ENCODE peak calls at places on chromosomes 7 and 10, in eight cellular contexts. L is dorsolateral prefrontal cortex, P is AG04449, M is tibial artery, I is A549, H is GM12865, U is cardiac fibroblast, A is hepatocyte. S is an unnamed sample.

GRCh38 chr7:7181519-7182155 is 707 bp upstream of the C1GALT1 start:
- DNase-seq in M (peak), H (peak), A (peak), I (peak), U (peak), P (no peak), L (no peak), S (peak)

GRCh38 chr10:70302292-70302691 is 18.5 kb upstream of the NPFFR1 start:
- DNase-seq in M (no peak), L (no peak), I (no peak), P (peak), H (no peak), U (peak), A (no peak), S (no peak)

GRCh38 chr10:17021661-17022060 is 108.0 kb downstream of the CUBN start:
- DNase-seq in I (no peak), L (no peak), A (no peak), M (no peak), U (no peak), H (no peak), P (no peak), S (no peak)

GRCh38 chr7:36781011-36781738 is 56.9 kb upstream of the AOAH start:
- DNase-seq in U (no peak), M (no peak), H (no peak), L (no peak), P (no peak), I (no peak), A (no peak), S (no peak)

GRCh38 chr7:152366662-152367061 is 69.1 kb downstream of the KMT2C start:
- DNase-seq in L (no peak), A (no peak), P (no peak), I (no peak), M (no peak), U (peak), H (no peak), S (no peak)

GRCh38 chr7:35752727-35753126 is 48.1 kb upstream of the SEPTIN7 start:
- DNase-seq in L (no peak), P (no peak), A (no peak), M (no peak), I (no peak), H (no peak), U (no peak), S (no peak)

GRCh38 chr10:119090968-119091367 is 10.4 kb upstream of the EIF3A start:
- DNase-seq in H (peak), I (no peak), U (peak), P (no peak), L (no peak), M (no peak), A (no peak), S (no peak)

GRCh38 chr10:101827919-101828600 is 9.8 kb upstream of the OGA start:
- DNase-seq in H (no peak), L (no peak), U (no peak), I (no peak), P (no peak), M (no peak), A (no peak), S (no peak)

GRCh38 chr10:14074062-14074884 is 256.5 kb downstream of the FRMD4A start:
- DNase-seq in I (peak), U (peak), L (no peak), H (no peak), M (peak), P (peak), A (peak), S (peak)

GRCh38 chr10:59360605-59361515 is 1.5 kb downstream of the FAM13C start:
- DNase-seq in H (no peak), L (no peak), U (peak), I (no peak), A (no peak), P (no peak), M (no peak), S (no peak)

GRCh38 chr10:1408656-1409358 is 328.5 kb downstream of the ADARB2 start:
- DNase-seq in U (no peak), H (no peak), I (no peak), L (no peak), P (no peak), M (peak), A (no peak), S (no peak)

GRCh38 chr7:108459922-108460551 is 3.8 kb upstream of the NRCAM start:
- DNase-seq in H (peak), I (peak), A (peak), P (no peak), L (no peak), U (peak), M (no peak), S (no peak)

GRCh38 chr7:19663816-19664531 is 44.9 kb downstream of the POLR1F start:
- DNase-seq in U (no peak), A (no peak), H (peak), I (no peak), M (no peak), P (no peak), L (no peak), S (no peak)

GRCh38 chr10:10794776-10795175 is 222.9 kb upstream of the CELF2 start:
- DNase-seq in A (no peak), M (no peak), I (no peak), P (no peak), H (no peak), U (peak), L (no peak), S (no peak)

GRCh38 chr10:96043895-96044580 is 655 bp downstream of the CCNJ start:
- DNase-seq in I (peak), U (peak), P (no peak), M (peak), L (peak), A (peak), H (peak), S (no peak)

GRCh38 chr7:23247602-23248335 is 1.2 kb downstream of the GPNMB start:
- DNase-seq in A (no peak), M (peak), I (no peak), U (peak), H (peak), P (no peak), L (no peak), S (no peak)

GRCh38 chr7:82173400-82174021 is 270.1 kb downstream of the CACNA2D1 start:
- DNase-seq in I (no peak), L (no peak), H (no peak), P (no peak), A (no peak), M (no peak), U (no peak), S (no peak)

GRCh38 chr7:93799750-93800357 is 90.7 kb downstream of the TFPI2 start:
- DNase-seq in P (no peak), U (peak), I (peak), L (no peak), M (no peak), A (peak), H (peak), S (no peak)

GRCh38 chr10:71461917-71462641 is 65.4 kb downstream of the CDH23 start:
- DNase-seq in P (no peak), H (no peak), A (no peak), M (no peak), L (no peak), I (no peak), U (no peak), S (no peak)

GRCh38 chr10:124984376-124984775 is 42.5 kb downstream of the ZRANB1 start:
- DNase-seq in I (no peak), H (no peak), L (no peak), A (no peak), M (no peak), P (no peak), U (no peak), S (no peak)

GRCh38 chr7:98420966-98421612 is 20.2 kb upstream of the BAIAP2L1 start:
- DNase-seq in U (peak), I (peak), L (peak), H (peak), M (no peak), A (peak), P (no peak), S (no peak)

GRCh38 chr7:73423519-73424485 is 9.8 kb upstream of the FZD9 start:
- DNase-seq in U (peak), P (no peak), I (no peak), H (peak), L (no peak), M (no peak), A (peak), S (no peak)

GRCh38 chr10:6280291-6280690 is 77.6 kb downstream of the PFKFB3 start:
- DNase-seq in L (no peak), I (no peak), H (no peak), A (no peak), P (no peak), M (no peak), U (no peak), S (no peak)

GRCh38 chr7:151833691-151834090 is 43.2 kb downstream of the PRKAG2 start:
- DNase-seq in A (no peak), L (no peak), I (no peak), M (no peak), U (no peak), H (no peak), P (no peak), S (no peak)

GRCh38 chr7:43220250-43220649 is 107.8 kb downstream of the HECW1 start:
- DNase-seq in P (peak), I (no peak), M (no peak), A (no peak), L (no peak), H (no peak), U (peak), S (no peak)

GRCh38 chr10:126068357-126068756 is 172.0 kb downstream of the FANK1 start:
- DNase-seq in A (no peak), L (no peak), I (no peak), P (no peak), H (no peak), U (no peak), M (no peak), S (no peak)

GRCh38 chr10:132685121-132685891 is 100.6 kb downstream of the NKX6-2 start:
- DNase-seq in U (peak), M (peak), I (no peak), L (peak), A (peak), H (no peak), P (no peak), S (no peak)

GRCh38 chr10:71594934-71595571 is 124.5 kb downstream of the C10orf105 start:
- DNase-seq in A (no peak), M (no peak), H (no peak), I (no peak), U (no peak), L (no peak), P (no peak), S (no peak)

GRCh38 chr7:136009488-136010079 is 32.4 kb upstream of the MTPN start:
- DNase-seq in L (no peak), A (peak), U (peak), I (peak), M (no peak), H (peak), P (no peak), S (no peak)

GRCh38 chr7:106840342-106840741 is 24.7 kb upstream of the PIK3CG start:
- DNase-seq in M (no peak), A (no peak), I (no peak), U (peak), P (peak), H (no peak), L (no peak), S (peak)

GRCh38 chr10:42615419-42615818 is 23.0 kb downstream of the ZNF33B start:
- DNase-seq in P (no peak), U (peak), I (no peak), L (no peak), H (no peak), A (no peak), M (no peak), S (no peak)

GRCh38 chr7:67788689-67789088 is 792.1 kb downstream of the TYW1 start:
- DNase-seq in U (peak), L (peak), M (no peak), P (no peak), I (no peak), A (peak), H (no peak), S (no peak)

GRCh38 chr10:60140681-60141632 is 234.6 kb upstream of the CCDC6 start:
- DNase-seq in A (peak), P (no peak), H (no peak), U (peak), I (no peak), L (no peak), M (no peak), S (no peak)

GRCh38 chr7:15685358-15686181 is 913 bp downstream of the MEOX2 start:
- DNase-seq in M (peak), H (no peak), I (no peak), U (peak), A (peak), P (peak), L (no peak), S (peak)

GRCh38 chr7:15686957-15687644 is 618 bp upstream of the MEOX2 start:
- DNase-seq in U (no peak), I (no peak), P (no peak), L (no peak), M (no peak), A (peak), H (no peak), S (no peak)

GRCh38 chr7:15684834-15685233 is 1.6 kb downstream of the MEOX2 start:
- DNase-seq in A (no peak), M (peak), U (peak), P (no peak), H (no peak), L (no peak), I (no peak), S (no peak)

GRCh38 chr7:15686209-15686956 is at the start of gene MEOX2:
- DNase-seq in L (no peak), M (peak), U (peak), P (no peak), A (peak), I (peak), H (no peak), S (no peak)

GRCh38 chr7:15687645-15688025 is 1.2 kb upstream of the MEOX2 start:
- DNase-seq in M (peak), L (no peak), A (no peak), P (no peak), I (no peak), H (no peak), U (no peak), S (no peak)
- H3K4me3 ChIP-seq in M (peak), L (peak), A (no peak), P (no peak), I (no peak), H (no peak), U (no peak), S (no peak)

GRCh38 chr7:15643000-15643705 is 43.3 kb downstream of the MEOX2 start:
- DNase-seq in H (no peak), U (no peak), P (no peak), A (no peak), M (no peak), I (no peak), L (no peak), S (peak)
- TF ChIP-seq CTCF in H (no peak), U (no peak), P (no peak), A (no peak), M (no peak), I (no peak), L (no peak), S (peak)

DNA sequence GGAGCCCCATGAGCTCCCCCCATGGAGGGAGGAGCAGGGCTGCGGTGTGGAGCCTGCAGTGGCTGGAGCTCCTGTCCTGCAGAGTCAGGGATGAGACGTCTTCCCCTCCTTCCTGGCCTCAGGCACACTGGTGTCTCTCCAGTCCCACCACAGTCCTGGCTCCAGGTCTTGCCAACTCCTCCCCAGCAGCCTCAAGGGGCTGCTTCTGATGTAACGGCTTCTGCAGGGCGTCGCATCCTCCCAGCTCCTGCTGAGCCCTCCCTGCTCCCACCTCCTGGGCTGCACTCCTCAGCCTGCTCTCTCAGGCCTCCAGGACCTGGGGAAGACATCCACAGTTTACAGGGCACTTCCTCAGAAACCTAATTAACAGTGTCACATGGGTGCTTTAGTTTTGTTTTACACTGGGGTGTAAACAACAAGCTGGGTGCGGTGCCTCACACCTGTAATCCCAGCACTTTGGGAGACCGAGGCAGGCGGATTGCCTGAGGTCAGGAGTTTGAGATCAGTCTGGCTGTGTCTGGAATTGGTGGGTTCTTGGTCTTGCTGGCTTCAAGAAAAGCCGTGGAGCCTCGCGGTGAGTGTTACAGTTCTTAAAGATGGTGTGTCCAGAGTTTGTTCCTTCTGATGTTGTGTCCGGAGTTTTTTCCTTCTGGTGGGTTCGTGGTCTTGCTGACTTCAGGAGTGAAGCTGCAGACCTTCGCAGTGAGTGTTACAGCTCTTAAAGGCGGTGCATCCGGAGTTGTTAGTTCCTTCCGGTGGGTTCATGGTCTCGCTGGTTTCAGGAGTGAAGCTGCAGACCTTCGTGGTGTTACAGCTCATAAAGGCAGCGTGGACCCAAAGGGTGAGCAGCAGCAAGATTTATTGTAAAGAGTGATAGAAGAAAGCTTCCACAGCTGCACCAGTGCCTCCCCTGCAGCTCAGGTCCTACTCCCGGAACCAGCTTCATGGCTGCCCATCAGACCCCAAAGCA is 95.0 kb downstream of the PAXIP1 start:
- DNase-seq in U (no peak), L (no peak), M (no peak), I (no peak), H (no peak), P (no peak), A (no peak), S (no peak)
- H3K4me3 ChIP-seq in U (no peak), L (no peak), M (no peak), I (no peak), H (no peak), P (no peak), A (no peak), S (no peak)

GRCh38 chr7:154744226-154744860 is 258.6 kb downstream of the PAXIP1 start:
- DNase-seq in A (peak), M (no peak), U (no peak), L (peak), H (peak), I (peak), P (no peak), S (no peak)

GRCh38 chr7:154750353-154750801 is 252.5 kb downstream of the PAXIP1 start:
- DNase-seq in I (no peak), M (no peak), P (no peak), H (no peak), L (no peak), U (no peak), A (no peak), S (no peak)

GRCh38 chr7:154744861-154745258 is 258.1 kb downstream of the PAXIP1 start:
- DNase-seq in P (no peak), A (no peak), L (no peak), I (no peak), M (no peak), U (no peak), H (no peak), S (no peak)

GRCh38 chr7:154746551-154746950 is 256.4 kb downstream of the PAXIP1 start:
- DNase-seq in L (no peak), P (no peak), I (no peak), H (no peak), M (no peak), U (no peak), A (no peak), S (no peak)

DNA sequence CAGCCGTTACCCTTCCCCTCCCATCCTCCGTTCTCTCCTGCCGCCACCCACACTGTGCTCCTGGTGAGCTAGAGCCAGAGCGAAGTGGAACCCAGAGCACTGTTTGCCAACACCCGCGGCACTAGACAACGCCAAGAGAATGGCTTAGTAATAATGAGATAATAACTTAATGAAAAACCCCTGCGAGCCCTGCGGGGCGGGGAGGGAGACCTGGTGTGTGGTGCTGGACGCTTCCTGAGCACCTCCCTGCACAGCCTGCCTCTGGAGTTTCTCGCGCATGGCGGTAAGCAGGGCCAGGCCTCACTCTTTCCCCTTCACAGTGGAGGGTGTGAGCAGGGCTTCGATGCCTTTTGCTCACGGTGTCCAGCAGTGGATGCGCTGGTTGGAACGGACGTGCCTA is 254.5 kb downstream of the PAXIP1 start:
- DNase-seq in L (no peak), A (no peak), H (no peak), P (no peak), I (no peak), U (no peak), M (no peak), S (no peak)
- TF ChIP-seq CTCF in L (no peak), A (no peak), H (no peak), P (no peak), I (no peak), U (no peak), M (no peak), S (no peak)

DNA sequence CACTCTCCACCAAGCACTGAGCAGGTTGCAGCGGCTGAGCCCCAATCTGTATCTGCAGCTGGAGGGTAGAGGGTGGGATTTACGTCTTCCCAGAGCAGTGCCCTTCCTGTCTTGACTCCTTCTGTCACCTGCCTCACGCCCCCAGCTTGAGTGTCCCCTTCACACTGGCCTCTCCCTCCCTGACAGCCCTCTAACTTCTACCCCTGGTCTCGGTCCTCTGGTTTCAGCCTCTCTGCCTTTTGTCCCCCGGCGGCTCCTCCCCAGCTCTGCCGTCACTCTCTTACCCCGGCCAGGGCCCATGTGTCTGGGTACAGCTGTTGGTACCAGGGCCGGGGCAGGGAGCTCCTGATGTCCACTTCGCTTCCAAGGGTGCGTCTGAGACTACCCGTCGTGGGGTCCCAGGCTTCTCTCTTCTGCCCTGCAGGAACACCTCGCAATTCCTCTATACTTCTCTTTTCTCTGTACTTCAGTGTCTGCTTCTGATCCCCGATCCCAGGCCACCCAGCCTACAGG is 653 bp downstream of the MUC3A start:
- DNase-seq in P (no peak), H (no peak), A (no peak), I (no peak), M (no peak), L (no peak), U (no peak), S (no peak)
- H3K4me3 ChIP-seq in P (no peak), H (no peak), A (no peak), I (no peak), M (no peak), L (no peak), U (no peak), S (no peak)

S was measured in epithelial cell of proximal tubule.